ENCODE peak calls at places on chromosomes 2 and 18, in six cellular contexts. One of them, this sample, is unnamed.

GRCh38 chr2:237901932-237902846 is 42.8 kb downstream of the RAMP1 start:
- DNase-seq in cardiac muscle cell: no peak
- DNase-seq in AG09309: no peak
- DNase-seq in upper lobe of right lung: peak
- DNase-seq in astrocyte of the spinal cord: no peak
- DNase-seq in BJ: no peak
- DNase-seq in this sample: no peak

GRCh38 chr18:9924371-9924943 is 10.6 kb downstream of the VAPA start:
- DNase-seq in AG09309: no peak
- DNase-seq in BJ: no peak
- DNase-seq in cardiac muscle cell: no peak
- DNase-seq in upper lobe of right lung: no peak
- DNase-seq in astrocyte of the spinal cord: no peak
- DNase-seq in this sample: no peak

GRCh38 chr2:168025487-168026203 is 221.8 kb downstream of the STK39 start:
- DNase-seq in AG09309: peak
- DNase-seq in BJ: no peak
- DNase-seq in cardiac muscle cell: no peak
- DNase-seq in astrocyte of the spinal cord: no peak
- DNase-seq in upper lobe of right lung: no peak
- DNase-seq in this sample: no peak

GRCh38 chr2:234488913-234489451 is 7.9 kb downstream of the ARL4C start:
- DNase-seq in BJ: no peak
- DNase-seq in AG09309: no peak
- DNase-seq in astrocyte of the spinal cord: no peak
- DNase-seq in cardiac muscle cell: no peak
- DNase-seq in upper lobe of right lung: no peak
- DNase-seq in this sample: no peak

GRCh38 chr18:33282709-33283333 is 157.7 kb downstream of the CCDC178 start:
- DNase-seq in upper lobe of right lung: no peak
- DNase-seq in cardiac muscle cell: no peak
- DNase-seq in BJ: no peak
- DNase-seq in AG09309: no peak
- DNase-seq in astrocyte of the spinal cord: no peak
- DNase-seq in this sample: no peak

GRCh38 chr2:231429916-231430315 is 34.4 kb downstream of the NCL start:
- DNase-seq in cardiac muscle cell: no peak
- DNase-seq in upper lobe of right lung: no peak
- DNase-seq in astrocyte of the spinal cord: no peak
- DNase-seq in BJ: no peak
- DNase-seq in AG09309: no peak
- DNase-seq in this sample: no peak

GRCh38 chr2:128473175-128474013 is 154.7 kb upstream of the HS6ST1 start:
- DNase-seq in BJ: peak
- DNase-seq in upper lobe of right lung: peak
- DNase-seq in AG09309: peak
- DNase-seq in cardiac muscle cell: peak
- DNase-seq in astrocyte of the spinal cord: peak
- DNase-seq in this sample: peak

GRCh38 chr18:22001912-22002487 is 167.4 kb upstream of the GATA6 start:
- DNase-seq in astrocyte of the spinal cord: no peak
- DNase-seq in cardiac muscle cell: no peak
- DNase-seq in AG09309: no peak
- DNase-seq in upper lobe of right lung: no peak
- DNase-seq in BJ: no peak
- DNase-seq in this sample: no peak

GRCh38 chr2:20242727-20243377 is 17.9 kb upstream of the SDC1 start:
- DNase-seq in upper lobe of right lung: no peak
- DNase-seq in BJ: no peak
- DNase-seq in astrocyte of the spinal cord: no peak
- DNase-seq in AG09309: no peak
- DNase-seq in cardiac muscle cell: no peak
- DNase-seq in this sample: peak

GRCh38 chr2:197575987-197576386 is 60.1 kb downstream of the MOB4 start:
- DNase-seq in AG09309: no peak
- DNase-seq in BJ: no peak
- DNase-seq in upper lobe of right lung: no peak
- DNase-seq in astrocyte of the spinal cord: peak
- DNase-seq in cardiac muscle cell: peak
- DNase-seq in this sample: no peak

GRCh38 chr2:20626698-20627471 is 24.0 kb downstream of the HS1BP3 start:
- DNase-seq in upper lobe of right lung: peak
- DNase-seq in astrocyte of the spinal cord: no peak
- DNase-seq in AG09309: no peak
- DNase-seq in BJ: no peak
- DNase-seq in cardiac muscle cell: no peak
- DNase-seq in this sample: peak

GRCh38 chr2:15957881-15958713 is 17.7 kb downstream of the MYCN start:
- DNase-seq in astrocyte of the spinal cord: no peak
- DNase-seq in BJ: no peak
- DNase-seq in cardiac muscle cell: no peak
- DNase-seq in upper lobe of right lung: no peak
- DNase-seq in AG09309: no peak
- DNase-seq in this sample: peak

GRCh38 chr2:95377724-95378123 is 24.8 kb upstream of the FAHD2A start:
- DNase-seq in cardiac muscle cell: no peak
- DNase-seq in BJ: no peak
- DNase-seq in astrocyte of the spinal cord: no peak
- DNase-seq in AG09309: no peak
- DNase-seq in upper lobe of right lung: peak
- DNase-seq in this sample: no peak

GRCh38 chr2:226683926-226684562 is 115.6 kb downstream of the IRS1 start:
- DNase-seq in AG09309: no peak
- DNase-seq in cardiac muscle cell: no peak
- DNase-seq in astrocyte of the spinal cord: no peak
- DNase-seq in BJ: no peak
- DNase-seq in upper lobe of right lung: no peak
- DNase-seq in this sample: no peak

GRCh38 chr18:57087985-57088384 is 58.9 kb upstream of the BOD1L2 start:
- DNase-seq in cardiac muscle cell: no peak
- DNase-seq in astrocyte of the spinal cord: no peak
- DNase-seq in AG09309: no peak
- DNase-seq in upper lobe of right lung: no peak
- DNase-seq in BJ: no peak
- DNase-seq in this sample: no peak

GRCh38 chr2:172131713-172132555 is 29.2 kb upstream of the DLX2 start:
- DNase-seq in AG09309: no peak
- DNase-seq in upper lobe of right lung: no peak
- DNase-seq in astrocyte of the spinal cord: no peak
- DNase-seq in BJ: no peak
- DNase-seq in cardiac muscle cell: no peak
- DNase-seq in this sample: no peak

GRCh38 chr18:76468345-76469275 is 26.4 kb downstream of the ZNF516 start:
- DNase-seq in BJ: peak
- DNase-seq in astrocyte of the spinal cord: no peak
- DNase-seq in upper lobe of right lung: no peak
- DNase-seq in AG09309: no peak
- DNase-seq in cardiac muscle cell: no peak
- DNase-seq in this sample: no peak

GRCh38 chr2:118987886-118988285 is 45.9 kb downstream of the MARCO start:
- DNase-seq in BJ: no peak
- DNase-seq in upper lobe of right lung: peak
- DNase-seq in astrocyte of the spinal cord: no peak
- DNase-seq in cardiac muscle cell: no peak
- DNase-seq in AG09309: no peak
- DNase-seq in this sample: no peak

GRCh38 chr2:215921884-215922283 is 91.5 kb downstream of the MREG start:
- DNase-seq in AG09309: no peak
- DNase-seq in cardiac muscle cell: peak
- DNase-seq in upper lobe of right lung: no peak
- DNase-seq in astrocyte of the spinal cord: peak
- DNase-seq in BJ: no peak
- DNase-seq in this sample: peak

GRCh38 chr2:171652411-171652775 is 34.9 kb upstream of the DYNC1I2 start:
- DNase-seq in upper lobe of right lung: no peak
- DNase-seq in BJ: no peak
- DNase-seq in AG09309: no peak
- DNase-seq in cardiac muscle cell: no peak
- DNase-seq in astrocyte of the spinal cord: peak
- DNase-seq in this sample: no peak

GRCh38 chr2:69594341-69594740 is 49.2 kb downstream of the AAK1 start:
- DNase-seq in upper lobe of right lung: no peak
- DNase-seq in cardiac muscle cell: peak
- DNase-seq in astrocyte of the spinal cord: peak
- DNase-seq in BJ: no peak
- DNase-seq in AG09309: peak
- DNase-seq in this sample: no peak

DNA sequence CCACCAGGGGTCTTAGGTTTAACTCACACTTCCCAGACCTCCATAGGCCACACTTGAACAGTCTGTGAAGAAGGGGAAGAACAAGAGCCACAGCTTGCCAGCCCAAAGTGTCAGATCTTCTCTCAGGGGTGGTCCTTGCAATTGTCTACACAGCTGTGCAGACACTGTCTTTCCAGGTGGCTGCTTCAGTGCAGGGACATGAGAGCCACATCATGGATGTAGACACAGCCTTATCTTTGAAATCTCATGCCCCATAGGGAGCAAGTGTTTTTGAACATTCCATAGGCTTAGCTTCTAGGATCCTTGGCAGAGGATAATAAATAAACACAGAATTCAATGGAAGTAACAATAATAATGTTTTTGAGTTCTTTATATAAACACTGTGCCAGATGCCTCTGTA is 6.7 kb downstream of the ZNF407 start:
- DNase-seq in BJ: no peak
- DNase-seq in cardiac muscle cell: no peak
- DNase-seq in upper lobe of right lung: no peak
- DNase-seq in AG09309: no peak
- DNase-seq in astrocyte of the spinal cord: no peak
- DNase-seq in this sample: no peak
- H3K4me3 ChIP-seq in BJ: no peak
- H3K4me3 ChIP-seq in cardiac muscle cell: no peak
- H3K4me3 ChIP-seq in upper lobe of right lung: no peak
- H3K4me3 ChIP-seq in AG09309: no peak
- H3K4me3 ChIP-seq in astrocyte of the spinal cord: no peak
- H3K4me3 ChIP-seq in this sample: no peak

GRCh38 chr18:48781990-48782368 is 168.8 kb downstream of the SMAD7 start:
- DNase-seq in BJ: no peak
- DNase-seq in cardiac muscle cell: no peak
- DNase-seq in astrocyte of the spinal cord: no peak
- DNase-seq in AG09309: no peak
- DNase-seq in upper lobe of right lung: no peak
- DNase-seq in this sample: no peak
- H3K4me3 ChIP-seq in BJ: no peak
- H3K4me3 ChIP-seq in cardiac muscle cell: no peak
- H3K4me3 ChIP-seq in astrocyte of the spinal cord: no peak
- H3K4me3 ChIP-seq in AG09309: no peak
- H3K4me3 ChIP-seq in upper lobe of right lung: no peak
- H3K4me3 ChIP-seq in this sample: no peak

DNA sequence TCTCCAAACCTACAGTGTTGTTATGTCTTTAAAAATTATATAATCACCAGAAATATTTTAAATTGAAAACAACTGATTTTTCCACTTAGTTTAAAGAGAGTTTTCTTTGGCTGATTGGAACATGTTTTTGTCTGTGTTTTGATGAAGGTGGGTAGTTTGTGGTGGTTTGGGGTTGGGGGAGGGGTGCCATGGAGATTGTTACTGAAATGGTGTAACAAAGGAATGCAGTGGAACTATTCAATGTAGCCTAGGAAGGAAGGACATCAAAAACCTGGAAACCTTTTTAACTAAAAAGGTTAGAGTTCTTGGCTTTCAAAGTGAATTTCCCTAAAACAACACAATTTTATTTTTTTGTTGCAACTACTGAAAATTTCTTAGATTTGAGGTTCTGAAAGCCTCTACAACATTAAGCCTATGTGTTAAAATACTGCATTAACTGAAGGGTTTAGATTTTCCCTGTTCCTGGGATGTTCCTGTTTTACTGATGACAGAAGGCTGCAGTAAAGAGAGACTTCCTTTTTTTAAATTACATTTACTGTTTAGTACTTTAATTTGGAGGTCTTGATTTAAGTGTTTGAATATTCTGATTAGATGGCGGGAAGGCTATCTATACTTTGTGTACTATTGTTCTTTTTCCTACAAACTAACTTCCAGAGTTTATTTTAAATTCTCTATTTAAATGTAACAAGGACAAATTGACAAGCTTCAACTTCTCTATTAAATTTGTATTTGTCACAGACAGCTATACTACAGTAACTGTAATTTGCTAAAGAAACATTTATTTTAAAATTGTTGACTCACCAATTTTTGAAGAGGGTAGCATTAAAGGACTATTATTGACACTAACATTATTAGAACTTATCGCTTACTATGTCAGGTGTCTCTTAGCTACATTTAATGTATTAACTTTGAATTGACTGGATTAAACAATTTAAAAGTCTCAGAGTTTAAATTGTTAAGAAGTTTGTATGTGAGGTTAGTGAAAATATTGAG is 87.7 kb downstream of the LIMS1 start:
- DNase-seq in astrocyte of the spinal cord: no peak
- DNase-seq in upper lobe of right lung: no peak
- DNase-seq in BJ: no peak
- DNase-seq in AG09309: no peak
- DNase-seq in cardiac muscle cell: no peak
- DNase-seq in this sample: no peak
- H3K4me3 ChIP-seq in astrocyte of the spinal cord: no peak
- H3K4me3 ChIP-seq in upper lobe of right lung: peak
- H3K4me3 ChIP-seq in BJ: no peak
- H3K4me3 ChIP-seq in AG09309: no peak
- H3K4me3 ChIP-seq in cardiac muscle cell: no peak
- H3K4me3 ChIP-seq in this sample: no peak

GRCh38 chr2:181988154-181988924 is 2.7 kb downstream of the PPP1R1C start:
- DNase-seq in cardiac muscle cell: no peak
- DNase-seq in upper lobe of right lung: no peak
- DNase-seq in astrocyte of the spinal cord: no peak
- DNase-seq in BJ: no peak
- DNase-seq in AG09309: no peak
- DNase-seq in this sample: no peak

GRCh38 chr2:181989099-181989498 is 3.4 kb downstream of the PPP1R1C start:
- DNase-seq in cardiac muscle cell: no peak
- DNase-seq in BJ: no peak
- DNase-seq in AG09309: no peak
- DNase-seq in upper lobe of right lung: no peak
- DNase-seq in astrocyte of the spinal cord: no peak
- DNase-seq in this sample: no peak

GRCh38 chr2:181985632-181986205 is at the start of gene PPP1R1C:
- DNase-seq in BJ: no peak
- DNase-seq in cardiac muscle cell: no peak
- DNase-seq in upper lobe of right lung: no peak
- DNase-seq in AG09309: no peak
- DNase-seq in astrocyte of the spinal cord: no peak
- DNase-seq in this sample: no peak

GRCh38 chr2:181984814-181985631 is 630 bp upstream of the PPP1R1C start:
- DNase-seq in AG09309: no peak
- DNase-seq in upper lobe of right lung: no peak
- DNase-seq in cardiac muscle cell: peak
- DNase-seq in astrocyte of the spinal cord: peak
- DNase-seq in BJ: no peak
- DNase-seq in this sample: no peak

GRCh38 chr2:181984060-181984459 is 1.6 kb upstream of the PPP1R1C start:
- DNase-seq in BJ: no peak
- DNase-seq in astrocyte of the spinal cord: no peak
- DNase-seq in cardiac muscle cell: peak
- DNase-seq in upper lobe of right lung: no peak
- DNase-seq in AG09309: no peak
- DNase-seq in this sample: no peak
- H3K4me3 ChIP-seq in BJ: no peak
- H3K4me3 ChIP-seq in astrocyte of the spinal cord: no peak
- H3K4me3 ChIP-seq in cardiac muscle cell: no peak
- H3K4me3 ChIP-seq in upper lobe of right lung: no peak
- H3K4me3 ChIP-seq in AG09309: no peak
- H3K4me3 ChIP-seq in this sample: no peak